ENCODE peak calls at places on chromosomes 13 and 19, in four cellular contexts. I, E, L and C are unnamed samples.

GRCh38 chr13:44011036-44011435 is 131.3 kb downstream of the LACC1 start:
- DNase-seq in I (no peak), E (no peak), L (no peak), C (peak)

GRCh38 chr13:39451301-39451700 is 151.7 kb downstream of the LHFPL6 start:
- DNase-seq in I (no peak), E (no peak), L (no peak), C (no peak)

GRCh38 chr19:50020481-50020880 is 4.7 kb downstream of the VRK3 start:
- DNase-seq in I (no peak), E (no peak), L (no peak), C (no peak)

GRCh38 chr19:2356036-2356646 is 3.9 kb upstream of the TMPRSS9 start:
- DNase-seq in I (no peak), E (no peak), L (no peak), C (no peak)

GRCh38 chr13:42750858-42751257 is 30.5 kb upstream of the FAM216B start:
- DNase-seq in I (no peak), E (no peak), L (no peak), C (no peak)

GRCh38 chr13:28583661-28584091 is 75.3 kb upstream of the POMP start:
- DNase-seq in I (no peak), E (no peak), L (no peak), C (no peak)

GRCh38 chr13:32726374-32727037 is 140.3 kb downstream of the PDS5B start:
- DNase-seq in I (no peak), E (no peak), L (no peak), C (peak)

GRCh38 chr13:97121894-97122293 is 100.2 kb upstream of the MBNL2 start:
- DNase-seq in I (no peak), E (peak), L (no peak), C (peak)

GRCh38 chr13:29523199-29523931 is 72.1 kb downstream of the SLC7A1 start:
- DNase-seq in I (no peak), E (no peak), L (no peak), C (no peak)

GRCh38 chr19:53867225-53868090 is at the start of gene MYADM:
- DNase-seq in I (peak), E (peak), L (peak), C (peak)

GRCh38 chr19:29714371-29714952 is 599 bp downstream of the C19orf12 start:
- DNase-seq in I (no peak), E (no peak), L (no peak), C (no peak)

GRCh38 chr13:110187501-110188161 is 119.3 kb downstream of the COL4A1 start:
- DNase-seq in I (no peak), E (no peak), L (no peak), C (no peak)

GRCh38 chr19:2495130-2495641 is 19.3 kb downstream of the GADD45B start:
- DNase-seq in I (no peak), E (no peak), L (no peak), C (peak)

GRCh38 chr13:32624441-32624840 is 38.2 kb downstream of the PDS5B start:
- DNase-seq in I (no peak), E (peak), L (no peak), C (no peak)

DNA sequence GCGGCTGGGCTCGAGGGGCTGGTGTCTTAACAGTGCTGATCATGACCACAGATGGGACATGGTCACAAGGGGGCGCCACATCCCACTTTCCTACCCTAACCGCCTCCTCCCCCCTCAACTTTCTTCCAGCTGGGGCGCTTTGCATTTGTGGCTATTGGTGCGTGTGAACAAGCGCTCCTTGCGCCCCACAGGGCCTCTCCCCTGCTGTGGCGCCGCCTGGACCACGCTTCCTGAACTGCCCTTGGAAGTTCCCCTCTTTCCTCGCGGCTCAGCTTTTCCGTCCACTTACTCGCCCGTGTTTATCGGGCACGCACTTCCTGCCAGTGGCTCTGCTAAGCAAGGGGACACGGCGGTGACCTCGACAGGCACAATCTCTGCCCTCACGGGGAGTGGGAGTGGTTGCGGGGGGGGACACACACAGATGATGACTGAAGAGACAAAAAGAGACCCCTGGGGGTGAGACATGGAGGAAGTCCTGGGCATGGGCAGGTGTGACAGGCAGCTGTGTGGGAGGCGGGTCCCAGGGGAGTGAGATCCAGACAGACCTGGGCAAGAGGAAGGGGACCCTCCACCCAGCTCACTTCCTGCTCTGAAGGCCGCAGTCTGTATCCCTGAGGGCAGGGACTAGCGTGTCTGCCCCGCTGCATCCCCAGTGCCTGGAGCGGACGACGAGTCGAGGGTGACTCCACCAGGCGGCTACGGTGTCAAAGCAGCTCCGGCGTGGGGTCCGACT is 40.3 kb downstream of the ZNF787 start:
- DNase-seq in I (peak), E (peak), L (peak), C (peak)
- H4K8ac ChIP-seq in I (no peak), E (no peak), L (no peak), C (no peak)

DNA sequence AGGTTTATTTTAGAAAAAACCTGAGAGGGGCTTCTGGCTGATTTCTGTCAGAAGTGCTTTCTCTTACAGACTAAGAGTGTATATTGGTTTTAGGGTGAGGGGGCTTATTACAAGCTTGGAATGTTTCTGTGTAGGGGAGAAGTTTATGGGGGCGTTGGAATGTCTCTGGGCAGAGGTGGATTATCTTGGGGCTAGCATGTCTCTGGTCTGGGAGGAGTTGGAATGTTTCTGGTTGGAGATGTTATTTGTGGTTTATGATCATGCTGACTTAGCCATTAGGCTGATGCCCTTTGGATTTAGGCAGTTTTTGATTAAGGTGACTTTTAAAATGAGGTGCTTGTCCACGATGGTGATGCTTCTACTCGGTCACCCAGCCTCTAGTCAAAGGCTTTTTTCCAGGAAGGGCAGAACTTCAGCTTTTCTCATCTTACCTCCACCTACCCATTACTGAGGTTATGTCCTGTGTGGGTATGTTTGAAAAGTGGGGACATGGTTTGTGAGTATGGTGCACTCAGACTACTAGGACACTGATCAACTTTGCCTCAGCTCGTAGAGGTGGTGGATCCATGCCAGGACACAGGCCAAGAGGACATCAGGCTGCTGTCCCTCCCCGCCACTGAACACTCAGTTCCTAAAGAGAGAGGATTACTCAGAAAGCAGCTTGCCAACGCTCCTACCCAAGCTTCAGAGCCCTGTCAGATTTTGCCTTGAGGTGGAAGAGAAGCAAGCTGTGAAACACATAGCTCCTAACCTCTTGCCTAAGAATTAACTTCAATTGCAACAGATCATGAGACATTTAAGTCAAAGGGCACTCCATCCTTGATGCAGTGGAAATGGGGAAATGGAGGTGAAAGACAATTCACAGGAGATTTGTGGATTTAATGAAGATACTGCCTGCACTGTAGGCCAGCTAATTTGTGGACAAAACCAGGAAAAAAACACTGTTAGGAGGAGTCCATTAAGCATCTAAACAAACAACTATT is 63.6 kb downstream of the ZNF44 start:
- DNase-seq in I (no peak), E (no peak), L (no peak), C (peak)
- H3K27ac ChIP-seq in I (no peak), E (no peak), L (no peak), C (no peak)

GRCh38 chr13:98489446-98490194 is 87.3 kb downstream of the STK24 start:
- DNase-seq in I (no peak), E (no peak), L (no peak), C (no peak)

GRCh38 chr13:98487522-98487921 is 89.4 kb downstream of the STK24 start:
- DNase-seq in I (no peak), E (no peak), L (no peak), C (no peak)

GRCh38 chr13:98487016-98487415 is 89.9 kb downstream of the STK24 start:
- DNase-seq in I (no peak), E (no peak), L (no peak), C (no peak)

GRCh38 chr13:98490195-98490771 is 86.6 kb downstream of the STK24 start:
- DNase-seq in I (no peak), E (no peak), L (no peak), C (no peak)

GRCh38 chr13:98488736-98489135 is 88.2 kb downstream of the STK24 start:
- DNase-seq in I (no peak), E (no peak), L (no peak), C (no peak)
- H4K8ac ChIP-seq in I (no peak), E (no peak), L (no peak), C (no peak)

GRCh38 chr13:31322702-31323101 is 122.9 kb downstream of the B3GLCT start:
- DNase-seq in I (no peak), E (no peak), L (no peak), C (peak)
- H3K27ac ChIP-seq in I (no peak), E (no peak), L (peak), C (no peak)

DNA sequence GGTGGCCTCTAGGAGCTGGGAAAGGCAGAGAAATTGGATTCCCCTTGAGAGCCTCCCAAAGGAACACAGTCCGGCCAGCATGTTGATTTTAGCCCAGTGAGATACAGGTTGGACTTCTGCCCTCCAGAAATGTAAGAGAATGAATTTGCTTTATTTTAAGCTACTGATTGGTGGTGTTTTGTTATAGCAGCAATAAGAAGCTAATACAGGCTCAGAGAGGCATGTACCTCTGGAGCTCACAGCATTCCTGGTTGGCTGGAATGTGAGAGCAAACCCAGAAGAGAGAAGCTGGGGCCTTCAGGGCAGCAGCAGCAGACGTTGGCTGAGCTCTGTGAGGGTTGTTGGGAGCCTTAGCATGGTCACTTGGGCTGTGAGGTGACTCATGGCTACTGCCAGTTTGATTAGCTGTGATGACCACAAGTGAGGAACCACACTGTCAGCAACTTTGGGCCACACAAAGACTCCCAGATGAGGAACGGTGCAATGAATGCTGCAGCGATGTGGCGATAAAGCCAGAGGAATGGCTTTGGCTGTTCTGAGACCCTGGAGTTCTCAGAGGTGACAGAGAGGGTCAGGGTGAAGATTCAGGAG is 80.1 kb downstream of the CYSLTR2 start:
- DNase-seq in I (no peak), E (no peak), L (no peak), C (no peak)
- H4K8ac ChIP-seq in I (no peak), E (no peak), L (no peak), C (no peak)

GRCh38 chr13:46041335-46041934 is 11.1 kb downstream of the ZC3H13 start:
- DNase-seq in I (no peak), E (no peak), L (no peak), C (peak)
- H3K27ac ChIP-seq in I (no peak), E (no peak), L (no peak), C (no peak)

DNA sequence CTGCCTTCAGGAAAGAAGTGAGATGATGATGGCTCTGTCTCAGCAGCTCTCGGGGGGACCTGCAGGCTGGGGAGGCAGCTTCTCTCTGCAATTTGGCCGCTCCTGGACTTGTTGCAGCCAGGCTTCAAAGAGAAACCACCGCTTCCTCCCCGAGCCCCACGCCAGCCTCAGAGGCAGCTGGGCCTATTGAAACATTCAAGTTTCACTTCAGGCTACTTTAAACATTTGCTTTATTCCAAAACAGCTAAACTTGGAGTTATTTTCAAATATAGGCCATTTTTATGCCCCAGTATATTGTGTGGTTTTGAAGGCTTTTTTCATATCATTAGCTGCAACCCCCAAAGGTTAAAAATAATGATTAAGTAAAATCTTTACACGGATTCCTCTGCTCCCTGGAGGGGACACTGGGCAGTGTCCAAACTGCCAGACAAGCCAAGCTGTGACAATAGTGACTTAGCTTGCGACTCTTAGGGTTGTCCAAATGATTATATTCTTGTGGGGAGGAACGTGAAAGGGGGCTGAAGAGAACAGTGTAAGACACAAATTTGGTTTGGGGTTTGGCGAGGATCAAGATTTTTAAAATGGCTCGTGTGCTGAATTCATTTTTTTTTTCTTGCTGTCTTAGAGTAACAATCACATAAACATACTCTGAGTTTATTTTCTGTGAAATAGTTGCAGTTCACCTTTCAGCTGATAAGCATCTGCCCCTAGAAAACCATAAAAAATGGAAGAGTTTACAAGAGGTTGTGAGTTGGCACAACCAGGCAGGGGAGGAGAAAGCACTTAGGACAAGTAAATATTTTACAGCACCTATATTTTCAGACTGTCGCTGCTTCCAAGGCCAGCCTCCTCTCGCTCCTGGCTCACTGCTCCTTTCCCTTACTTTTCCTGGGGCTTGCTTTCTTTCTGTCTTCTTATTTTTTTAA is 330.6 kb downstream of the DLEU7 start:
- DNase-seq in I (no peak), E (no peak), L (no peak), C (no peak)
- H4K8ac ChIP-seq in I (no peak), E (no peak), L (no peak), C (no peak)

DNA sequence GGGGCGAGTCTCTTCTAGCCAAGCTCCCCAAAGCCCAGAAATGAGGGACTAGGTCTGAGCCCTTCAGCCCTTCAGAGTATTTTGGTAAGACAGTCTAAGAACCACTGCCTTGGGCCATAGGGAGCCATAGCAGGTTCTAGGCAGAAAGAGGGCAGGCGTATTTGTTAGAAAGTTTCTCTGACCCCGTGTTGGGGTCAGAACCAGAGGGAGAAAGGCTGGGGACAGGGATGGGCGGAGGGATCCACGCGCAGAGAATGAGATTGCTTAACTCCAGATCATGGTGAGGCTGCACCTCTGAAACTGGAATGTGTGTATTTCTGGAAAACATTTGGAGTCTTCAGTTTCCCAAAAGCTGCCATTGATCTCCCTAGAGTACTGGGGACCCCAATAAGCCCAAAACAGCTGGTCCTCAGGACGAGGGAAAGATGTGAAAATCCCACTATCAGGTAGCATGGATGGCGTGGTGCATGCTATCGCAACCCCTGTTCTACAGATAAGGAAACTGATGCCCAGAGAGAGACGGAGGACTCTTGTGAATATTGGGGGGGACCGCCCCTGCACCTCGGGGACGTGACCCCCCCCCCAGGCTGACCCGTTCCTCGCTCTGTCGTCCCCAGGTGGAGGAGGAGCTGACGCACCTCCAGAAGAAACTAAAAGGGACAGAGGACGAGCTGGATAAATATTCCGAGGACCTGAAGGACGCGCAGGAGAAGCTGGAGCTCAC is 703 bp upstream of the TPM4 start:
- DNase-seq in I (no peak), E (peak), L (no peak), C (peak)
- H3K27ac ChIP-seq in I (peak), E (peak), L (peak), C (peak)

GRCh38 chr13:113837554-113838355 is 26.1 kb downstream of the GAS6 start:
- DNase-seq in I (peak), E (peak), L (no peak), C (peak)
- H4K8ac ChIP-seq in I (no peak), E (no peak), L (peak), C (peak)

GRCh38 chr19:58560007-58560887 is 1.8 kb upstream of the UBE2M start:
- DNase-seq in I (no peak), E (no peak), L (no peak), C (no peak)
- H3K27ac ChIP-seq in I (no peak), E (no peak), L (peak), C (no peak)